ENCODE peak calls at places on chromosome 17, in seven cellular contexts. F is neuronal stem cell, T is IMR-90, P is mesendoderm, B is mesenchymal stem cell, Y is H9, A is H1. G is an unnamed sample.

GRCh38 chr17:59851431-59852375 is 41.0 kb downstream of the TUBD1 start:
- DNase-seq in F (no peak), T (peak), P (no peak), B (peak), Y (no peak), A (no peak), G (no peak)

GRCh38 chr17:16484445-16485169 is 7.4 kb downstream of the LRRC75A start:
- DNase-seq in F (no peak), T (no peak), P (peak), B (no peak), Y (peak), A (no peak), G (no peak)

GRCh38 chr17:34519286-34519685 is 60.1 kb upstream of the TMEM132E start:
- DNase-seq in F (peak), T (no peak), P (peak), B (no peak), Y (peak), A (peak), G (no peak)

GRCh38 chr17:62797959-62798358 is 10.2 kb downstream of the MARCHF10 start:
- DNase-seq in F (no peak), T (peak), P (no peak), B (peak), Y (no peak), A (peak), G (no peak)

GRCh38 chr17:75617675-75618074 is 15.6 kb upstream of the SMIM5 start:
- DNase-seq in F (no peak), T (no peak), P (no peak), B (no peak), Y (no peak), A (no peak), G (no peak)

GRCh38 chr17:27475981-27476895 is 20.0 kb downstream of the KSR1 start:
- DNase-seq in F (no peak), T (no peak), P (no peak), B (no peak), Y (no peak), A (no peak), G (peak)

GRCh38 chr17:8006836-8007680 is 4.6 kb downstream of the GUCY2D start:
- DNase-seq in F (no peak), T (no peak), P (no peak), B (no peak), Y (peak), A (no peak), G (no peak)

GRCh38 chr17:55734128-55734781 is 11.6 kb upstream of the TMEM100 start:
- DNase-seq in F (no peak), T (peak), P (peak), B (peak), Y (peak), A (no peak), G (no peak)

GRCh38 chr17:6456914-6457687 is 12.8 kb downstream of the PIMREG start:
- DNase-seq in F (no peak), T (peak), P (peak), B (peak), Y (peak), A (no peak), G (peak)

GRCh38 chr17:37608369-37609169 is 649 bp downstream of the SYNRG start:
- DNase-seq in F (peak), T (peak), P (peak), B (peak), Y (peak), A (no peak), G (peak)

GRCh38 chr17:77436058-77436442 is 295.3 kb downstream of the SEC14L1 start:
- DNase-seq in F (no peak), T (peak), P (peak), B (peak), Y (peak), A (peak), G (no peak)

GRCh38 chr17:29179232-29180036 is 764 bp downstream of the MYO18A start:
- DNase-seq in F (peak), T (no peak), P (peak), B (peak), Y (peak), A (peak), G (no peak)

GRCh38 chr17:59693582-59693981 is 13.6 kb downstream of the PTRH2 start:
- DNase-seq in F (no peak), T (no peak), P (no peak), B (no peak), Y (no peak), A (no peak), G (no peak)

GRCh38 chr17:19748807-19749193 is 702 bp upstream of the ALDH3A1 start:
- DNase-seq in F (no peak), T (no peak), P (no peak), B (no peak), Y (no peak), A (no peak), G (no peak)

GRCh38 chr17:68061512-68062313 is 26.2 kb downstream of the KPNA2 start:
- DNase-seq in F (no peak), T (peak), P (no peak), B (peak), Y (no peak), A (no peak), G (no peak)

GRCh38 chr17:68228817-68229570 is 18.8 kb upstream of the AMZ2 start:
- DNase-seq in F (no peak), T (no peak), P (no peak), B (no peak), Y (no peak), A (no peak), G (no peak)

GRCh38 chr17:55783684-55784245 is 32.9 kb downstream of the PCTP start:
- DNase-seq in F (no peak), T (no peak), P (peak), B (peak), Y (peak), A (no peak), G (no peak)

GRCh38 chr17:6669479-6670212 is 18.1 kb downstream of the C17orf100 start:
- DNase-seq in F (no peak), T (no peak), P (peak), B (no peak), Y (peak), A (no peak), G (no peak)

GRCh38 chr17:65287040-65287439 is 149.9 kb downstream of the RGS9 start:
- DNase-seq in F (no peak), T (peak), P (peak), B (peak), Y (peak), A (no peak), G (no peak)

GRCh38 chr17:2213291-2213960 is 90.2 kb downstream of the SMG6 start:
- DNase-seq in F (no peak), T (peak), P (no peak), B (peak), Y (no peak), A (no peak), G (peak)

GRCh38 chr17:43532581-43532980 is 13.6 kb downstream of the ETV4 start:
- DNase-seq in F (no peak), T (no peak), P (no peak), B (no peak), Y (no peak), A (no peak), G (no peak)

GRCh38 chr17:76816590-76817135 is 51.5 kb upstream of the MGAT5B start:
- DNase-seq in F (peak), T (peak), P (peak), B (peak), Y (peak), A (peak), G (peak)

GRCh38 chr17:7824021-7824924 is 9.7 kb upstream of the KDM6B start:
- DNase-seq in F (no peak), T (no peak), P (no peak), B (no peak), Y (no peak), A (no peak), G (no peak)

GRCh38 chr17:60680754-60681153 is 3.1 kb downstream of the BCAS3 start:
- DNase-seq in F (no peak), T (no peak), P (no peak), B (no peak), Y (no peak), A (no peak), G (no peak)

GRCh38 chr17:32310927-32311568 is 30.9 kb downstream of the C17orf75 start:
- DNase-seq in F (no peak), T (no peak), P (no peak), B (no peak), Y (no peak), A (no peak), G (no peak)

GRCh38 chr17:18985475-18985874 is 19.1 kb downstream of the FAM83G start:
- DNase-seq in F (no peak), T (no peak), P (no peak), B (no peak), Y (no peak), A (no peak), G (no peak)

GRCh38 chr17:47802341-47803022 is 19.1 kb downstream of the OSBPL7 start:
- DNase-seq in F (no peak), T (peak), P (peak), B (peak), Y (peak), A (peak), G (peak)

GRCh38 chr17:2783310-2784030 is 12.8 kb upstream of the RAP1GAP2 start:
- DNase-seq in F (no peak), T (no peak), P (no peak), B (no peak), Y (no peak), A (no peak), G (no peak)

GRCh38 chr17:40097931-40098845 is 2.2 kb downstream of the NR1D1 start:
- DNase-seq in F (no peak), T (no peak), P (no peak), B (peak), Y (no peak), A (no peak), G (no peak)

GRCh38 chr17:82983510-82984248 is 95.7 kb upstream of the METRNL start:
- DNase-seq in F (no peak), T (no peak), P (peak), B (no peak), Y (no peak), A (no peak), G (no peak)

GRCh38 chr17:5758651-5759050 is 174.3 kb upstream of the NLRP1 start:
- DNase-seq in F (no peak), T (peak), P (peak), B (peak), Y (peak), A (peak), G (no peak)

GRCh38 chr17:43534909-43535308 is 11.2 kb downstream of the ETV4 start:
- DNase-seq in F (no peak), T (no peak), P (no peak), B (no peak), Y (no peak), A (no peak), G (no peak)

GRCh38 chr17:58308985-58309917 is 19.3 kb downstream of the TSPOAP1 start:
- DNase-seq in F (no peak), T (no peak), P (no peak), B (no peak), Y (no peak), A (peak), G (no peak)

GRCh38 chr17:82883461-82884031 is 43.7 kb upstream of the ZNF750 start:
- DNase-seq in F (no peak), T (no peak), P (no peak), B (no peak), Y (no peak), A (no peak), G (no peak)

GRCh38 chr17:28720247-28720996 is 637 bp downstream of the RPL23A start:
- DNase-seq in F (no peak), T (no peak), P (peak), B (peak), Y (no peak), A (no peak), G (no peak)

GRCh38 chr17:28366605-28367004 is 1.6 kb upstream of the SEBOX start:
- DNase-seq in F (no peak), T (no peak), P (peak), B (no peak), Y (peak), A (no peak), G (no peak)

GRCh38 chr17:20089795-20090547 is 80.8 kb downstream of the SPECC1 start:
- DNase-seq in F (no peak), T (no peak), P (no peak), B (no peak), Y (no peak), A (no peak), G (no peak)

GRCh38 chr17:77875881-77876509 is 82.5 kb upstream of the TNRC6C start:
- DNase-seq in F (no peak), T (peak), P (no peak), B (peak), Y (no peak), A (no peak), G (no peak)

GRCh38 chr17:19238167-19238505 is 970 bp downstream of the EPN2 start:
- DNase-seq in F (peak), T (no peak), P (peak), B (peak), Y (peak), A (peak), G (peak)

DNA sequence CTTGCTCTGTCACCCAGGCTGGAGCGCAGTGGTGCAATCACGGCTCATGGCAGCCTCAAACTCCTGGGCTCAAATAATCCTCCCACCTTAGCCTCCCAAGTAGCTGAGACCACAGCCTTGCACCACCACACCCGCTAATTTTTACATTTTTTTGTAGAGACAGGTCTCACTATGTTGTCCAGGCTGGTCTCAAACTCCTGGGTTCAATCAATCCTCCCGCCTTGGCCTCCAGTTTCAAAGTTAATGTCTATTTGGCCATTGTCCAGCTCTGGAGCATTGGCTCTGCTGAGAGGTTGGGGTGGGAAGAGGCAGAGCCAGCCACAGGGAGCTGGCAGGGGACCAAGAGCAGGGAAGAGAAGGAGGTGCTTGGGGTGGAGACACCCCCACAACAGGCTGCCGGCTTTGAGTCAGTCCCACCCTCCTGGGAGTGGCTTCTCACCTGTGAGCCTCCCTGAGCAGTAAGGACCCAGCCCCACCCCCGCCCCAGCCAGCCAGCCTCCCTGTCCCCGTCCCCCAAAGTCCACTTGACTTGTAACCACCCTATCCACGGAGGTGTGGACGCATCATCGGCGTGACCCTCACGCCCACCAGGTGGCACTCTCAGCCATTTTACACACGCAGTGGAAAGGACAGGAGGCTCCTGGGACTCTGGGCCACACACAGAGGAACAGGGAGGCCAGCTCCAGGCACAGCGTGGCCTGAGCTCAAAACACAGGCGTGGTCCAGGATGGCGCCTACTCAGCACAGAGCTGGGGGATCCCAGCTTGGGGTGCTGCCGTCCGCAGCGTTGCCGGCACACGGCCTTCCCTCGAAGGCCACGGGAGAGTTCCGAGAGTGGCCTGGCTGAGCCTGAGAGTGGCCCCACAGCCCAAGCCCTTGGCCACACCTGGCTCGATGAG is 22.8 kb upstream of the PVALEF start:
- DNase-seq in F (peak), T (peak), P (peak), B (peak), Y (peak), A (peak), G (peak)
- H4K8ac ChIP-seq in F (peak), T (peak), P (no peak), B (peak), Y (no peak), A (no peak), G (no peak)

GRCh38 chr17:3877220-3877619 is 15.6 kb downstream of the CAMKK1 start:
- DNase-seq in F (no peak), T (no peak), P (no peak), B (no peak), Y (no peak), A (no peak), G (no peak)
- H3K9ac ChIP-seq in F (peak), T (no peak), P (no peak), B (no peak), Y (no peak), A (no peak), G (no peak)

GRCh38 chr17:17793378-17794214 is 43.2 kb downstream of the SREBF1 start:
- DNase-seq in F (no peak), T (no peak), P (no peak), B (no peak), Y (no peak), A (no peak), G (no peak)

GRCh38 chr17:17794382-17794781 is 42.4 kb downstream of the SREBF1 start:
- DNase-seq in F (no peak), T (no peak), P (no peak), B (no peak), Y (no peak), A (no peak), G (no peak)

GRCh38 chr17:17795946-17796786 is 40.6 kb downstream of the SREBF1 start:
- DNase-seq in F (no peak), T (no peak), P (no peak), B (no peak), Y (no peak), A (no peak), G (no peak)

GRCh38 chr17:17796787-17797061 is 40.1 kb downstream of the SREBF1 start:
- DNase-seq in F (no peak), T (no peak), P (no peak), B (no peak), Y (no peak), A (no peak), G (no peak)

GRCh38 chr17:17795296-17795695 is 41.5 kb downstream of the SREBF1 start:
- DNase-seq in F (no peak), T (no peak), P (no peak), B (no peak), Y (no peak), A (no peak), G (no peak)
- H3K27ac ChIP-seq in F (no peak), T (no peak), P (no peak), B (no peak), Y (no peak), A (no peak), G (no peak)

DNA sequence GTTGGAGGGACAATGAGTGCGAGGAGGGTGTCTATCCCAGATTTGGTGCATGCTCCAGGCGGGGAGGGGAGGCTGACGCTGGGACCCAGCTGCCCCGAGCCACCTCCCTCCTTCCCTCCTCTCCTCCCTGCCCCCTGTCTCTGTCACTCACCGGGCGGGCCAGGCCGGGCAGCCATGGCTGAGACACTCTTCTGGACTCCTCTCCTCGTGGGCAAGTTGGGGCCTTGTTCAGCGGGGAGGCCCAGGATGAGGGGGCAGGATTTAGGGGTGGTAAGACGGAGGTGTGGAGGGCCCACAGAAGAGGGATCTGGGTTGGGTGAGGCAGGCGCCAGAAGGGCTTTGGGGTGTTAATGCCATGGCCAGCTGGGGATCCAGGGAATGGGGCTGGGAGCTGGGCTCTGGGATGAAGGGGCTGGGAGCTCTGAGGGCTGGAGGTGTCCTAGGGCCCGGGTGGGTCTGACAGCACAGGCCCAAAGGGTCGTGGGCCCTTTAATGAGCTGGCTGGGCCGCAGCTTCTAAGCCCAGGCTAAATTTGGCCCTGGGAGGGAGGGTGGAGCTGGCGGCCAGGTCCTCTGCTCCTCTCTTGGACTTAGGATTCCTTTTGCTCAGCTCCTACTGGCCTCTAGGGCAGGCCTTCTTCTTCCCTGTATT is at the start of gene SGCA:
- DNase-seq in F (no peak), T (no peak), P (no peak), B (no peak), Y (no peak), A (no peak), G (no peak)
- H4K8ac ChIP-seq in F (peak), T (no peak), P (no peak), B (no peak), Y (no peak), A (peak), G (no peak)

GRCh38 chr17:861364-861763 is 79.2 kb downstream of the MRM3 start:
- DNase-seq in F (no peak), T (no peak), P (peak), B (no peak), Y (no peak), A (no peak), G (no peak)

GRCh38 chr17:863880-864279 is 81.7 kb downstream of the MRM3 start:
- DNase-seq in F (no peak), T (no peak), P (no peak), B (no peak), Y (no peak), A (no peak), G (peak)

GRCh38 chr17:860805-861204 is 78.7 kb downstream of the MRM3 start:
- DNase-seq in F (no peak), T (no peak), P (no peak), B (no peak), Y (no peak), A (no peak), G (no peak)

GRCh38 chr17:864315-864714 is 82.2 kb downstream of the MRM3 start:
- DNase-seq in F (no peak), T (no peak), P (no peak), B (no peak), Y (no peak), A (no peak), G (no peak)

GRCh38 chr17:862584-862983 is 80.4 kb downstream of the MRM3 start:
- DNase-seq in F (no peak), T (no peak), P (no peak), B (no peak), Y (no peak), A (no peak), G (no peak)
- H3K9ac ChIP-seq in F (no peak), T (no peak), P (no peak), B (no peak), Y (no peak), A (no peak), G (no peak)